ENCODE peak calls at places on chromosomes 4 and X, in nine cellular contexts. One of them, this sample, is unnamed.

GRCh38 chrX:119398974-119399771 is at the start of gene SLC25A43:
- DNase-seq in activated T-cell treated with anti-CD3 and anti-CD28 coated beads for 1 hour: peak
- DNase-seq in fibroblast of the conjunctiva: no peak
- DNase-seq in neural progenitor cell: peak
- DNase-seq in A549: peak
- DNase-seq in uterus: peak
- DNase-seq in globus pallidus: no peak
- DNase-seq in AML-193: no peak
- DNase-seq in T-helper 1 cell: peak
- DNase-seq in this sample: peak

GRCh38 chr4:22434895-22435294 is 81.0 kb downstream of the ADGRA3 start:
- DNase-seq in activated T-cell treated with anti-CD3 and anti-CD28 coated beads for 1 hour: no peak
- DNase-seq in fibroblast of the conjunctiva: peak
- DNase-seq in neural progenitor cell: peak
- DNase-seq in A549: no peak
- DNase-seq in uterus: no peak
- DNase-seq in globus pallidus: peak
- DNase-seq in AML-193: no peak
- DNase-seq in T-helper 1 cell: no peak
- DNase-seq in this sample: peak

GRCh38 chrX:153967536-153968214 is 3.9 kb downstream of the HCFC1 start:
- DNase-seq in activated T-cell treated with anti-CD3 and anti-CD28 coated beads for 1 hour: no peak
- DNase-seq in fibroblast of the conjunctiva: no peak
- DNase-seq in neural progenitor cell: no peak
- DNase-seq in A549: no peak
- DNase-seq in uterus: no peak
- DNase-seq in globus pallidus: no peak
- DNase-seq in AML-193: no peak
- DNase-seq in T-helper 1 cell: no peak
- DNase-seq in this sample: no peak

GRCh38 chrX:154046262-154046771 is 26.6 kb upstream of the IRAK1 start:
- DNase-seq in activated T-cell treated with anti-CD3 and anti-CD28 coated beads for 1 hour: no peak
- DNase-seq in fibroblast of the conjunctiva: peak
- DNase-seq in neural progenitor cell: peak
- DNase-seq in A549: peak
- DNase-seq in uterus: peak
- DNase-seq in globus pallidus: peak
- DNase-seq in AML-193: no peak
- DNase-seq in T-helper 1 cell: no peak
- DNase-seq in this sample: peak

GRCh38 chr4:124427095-124427767 is 285.3 kb downstream of the ANKRD50 start:
- DNase-seq in activated T-cell treated with anti-CD3 and anti-CD28 coated beads for 1 hour: no peak
- DNase-seq in fibroblast of the conjunctiva: no peak
- DNase-seq in neural progenitor cell: no peak
- DNase-seq in A549: no peak
- DNase-seq in uterus: peak
- DNase-seq in globus pallidus: no peak
- DNase-seq in AML-193: no peak
- DNase-seq in T-helper 1 cell: no peak
- DNase-seq in this sample: no peak

GRCh38 chr4:2333916-2334644 is 72.2 kb upstream of the MXD4 start:
- DNase-seq in activated T-cell treated with anti-CD3 and anti-CD28 coated beads for 1 hour: no peak
- DNase-seq in fibroblast of the conjunctiva: no peak
- DNase-seq in neural progenitor cell: no peak
- DNase-seq in A549: no peak
- DNase-seq in uterus: no peak
- DNase-seq in globus pallidus: no peak
- DNase-seq in AML-193: no peak
- DNase-seq in T-helper 1 cell: no peak
- DNase-seq in this sample: no peak

GRCh38 chr4:104967034-104967401 is 179.7 kb upstream of the TET2 start:
- DNase-seq in activated T-cell treated with anti-CD3 and anti-CD28 coated beads for 1 hour: no peak
- DNase-seq in fibroblast of the conjunctiva: no peak
- DNase-seq in neural progenitor cell: no peak
- DNase-seq in A549: no peak
- DNase-seq in uterus: no peak
- DNase-seq in globus pallidus: no peak
- DNase-seq in AML-193: no peak
- DNase-seq in T-helper 1 cell: no peak
- DNase-seq in this sample: no peak

GRCh38 chr4:98516042-98516440 is 142.4 kb downstream of the TSPAN5 start:
- DNase-seq in activated T-cell treated with anti-CD3 and anti-CD28 coated beads for 1 hour: no peak
- DNase-seq in fibroblast of the conjunctiva: no peak
- DNase-seq in neural progenitor cell: no peak
- DNase-seq in A549: peak
- DNase-seq in uterus: no peak
- DNase-seq in globus pallidus: no peak
- DNase-seq in AML-193: no peak
- DNase-seq in T-helper 1 cell: no peak
- DNase-seq in this sample: peak

GRCh38 chr4:134365852-134366251 is 164.3 kb upstream of the PABPC4L start:
- DNase-seq in activated T-cell treated with anti-CD3 and anti-CD28 coated beads for 1 hour: no peak
- DNase-seq in fibroblast of the conjunctiva: no peak
- DNase-seq in neural progenitor cell: no peak
- DNase-seq in A549: no peak
- DNase-seq in uterus: no peak
- DNase-seq in globus pallidus: no peak
- DNase-seq in AML-193: no peak
- DNase-seq in T-helper 1 cell: no peak
- DNase-seq in this sample: no peak

GRCh38 chrX:134572816-134573682 is 85.2 kb downstream of the PLAC1 start:
- DNase-seq in activated T-cell treated with anti-CD3 and anti-CD28 coated beads for 1 hour: no peak
- DNase-seq in fibroblast of the conjunctiva: no peak
- DNase-seq in neural progenitor cell: no peak
- DNase-seq in A549: peak
- DNase-seq in uterus: no peak
- DNase-seq in globus pallidus: no peak
- DNase-seq in AML-193: no peak
- DNase-seq in T-helper 1 cell: no peak
- DNase-seq in this sample: no peak

GRCh38 chr4:41670530-41670929 is 78.0 kb downstream of the PHOX2B start:
- DNase-seq in activated T-cell treated with anti-CD3 and anti-CD28 coated beads for 1 hour: no peak
- DNase-seq in fibroblast of the conjunctiva: no peak
- DNase-seq in neural progenitor cell: no peak
- DNase-seq in A549: no peak
- DNase-seq in uterus: no peak
- DNase-seq in globus pallidus: peak
- DNase-seq in AML-193: no peak
- DNase-seq in T-helper 1 cell: no peak
- DNase-seq in this sample: no peak

GRCh38 chr4:126960760-126961159 is 672.0 kb upstream of the INTU start:
- DNase-seq in activated T-cell treated with anti-CD3 and anti-CD28 coated beads for 1 hour: no peak
- DNase-seq in fibroblast of the conjunctiva: no peak
- DNase-seq in neural progenitor cell: no peak
- DNase-seq in A549: no peak
- DNase-seq in uterus: no peak
- DNase-seq in globus pallidus: no peak
- DNase-seq in AML-193: no peak
- DNase-seq in T-helper 1 cell: no peak
- DNase-seq in this sample: no peak

GRCh38 chrX:154592505-154592904 is 7.6 kb downstream of the CTAG1A start:
- DNase-seq in activated T-cell treated with anti-CD3 and anti-CD28 coated beads for 1 hour: no peak
- DNase-seq in fibroblast of the conjunctiva: no peak
- DNase-seq in neural progenitor cell: no peak
- DNase-seq in A549: no peak
- DNase-seq in uterus: no peak
- DNase-seq in globus pallidus: no peak
- DNase-seq in AML-193: no peak
- DNase-seq in T-helper 1 cell: no peak
- DNase-seq in this sample: no peak

GRCh38 chr4:105594094-105595010 is 41.9 kb downstream of the ARHGEF38 start:
- DNase-seq in activated T-cell treated with anti-CD3 and anti-CD28 coated beads for 1 hour: no peak
- DNase-seq in fibroblast of the conjunctiva: no peak
- DNase-seq in neural progenitor cell: no peak
- DNase-seq in A549: no peak
- DNase-seq in uterus: no peak
- DNase-seq in globus pallidus: no peak
- DNase-seq in AML-193: no peak
- DNase-seq in T-helper 1 cell: no peak
- DNase-seq in this sample: no peak

GRCh38 chrX:15055146-15055930 is 182.1 kb downstream of the MOSPD2 start:
- DNase-seq in activated T-cell treated with anti-CD3 and anti-CD28 coated beads for 1 hour: no peak
- DNase-seq in fibroblast of the conjunctiva: no peak
- DNase-seq in neural progenitor cell: no peak
- DNase-seq in A549: no peak
- DNase-seq in uterus: no peak
- DNase-seq in globus pallidus: no peak
- DNase-seq in AML-193: no peak
- DNase-seq in T-helper 1 cell: no peak
- DNase-seq in this sample: peak

GRCh38 chr4:18935956-18936355 is 914.4 kb upstream of the LCORL start:
- DNase-seq in activated T-cell treated with anti-CD3 and anti-CD28 coated beads for 1 hour: no peak
- DNase-seq in fibroblast of the conjunctiva: no peak
- DNase-seq in neural progenitor cell: peak
- DNase-seq in A549: no peak
- DNase-seq in uterus: no peak
- DNase-seq in globus pallidus: no peak
- DNase-seq in AML-193: no peak
- DNase-seq in T-helper 1 cell: no peak
- DNase-seq in this sample: no peak

GRCh38 chrX:30831082-30831481 is 58.0 kb downstream of the TAB3 start:
- DNase-seq in activated T-cell treated with anti-CD3 and anti-CD28 coated beads for 1 hour: no peak
- DNase-seq in fibroblast of the conjunctiva: no peak
- DNase-seq in neural progenitor cell: peak
- DNase-seq in A549: no peak
- DNase-seq in uterus: no peak
- DNase-seq in globus pallidus: no peak
- DNase-seq in AML-193: no peak
- DNase-seq in T-helper 1 cell: no peak
- DNase-seq in this sample: no peak

GRCh38 chrX:46642145-46642544 is 68.6 kb downstream of the CHST7 start:
- DNase-seq in activated T-cell treated with anti-CD3 and anti-CD28 coated beads for 1 hour: no peak
- DNase-seq in fibroblast of the conjunctiva: no peak
- DNase-seq in neural progenitor cell: peak
- DNase-seq in A549: peak
- DNase-seq in uterus: no peak
- DNase-seq in globus pallidus: peak
- DNase-seq in AML-193: peak
- DNase-seq in T-helper 1 cell: no peak
- DNase-seq in this sample: peak

GRCh38 chr4:128166982-128167381 is 105.9 kb downstream of the LARP1B start:
- DNase-seq in activated T-cell treated with anti-CD3 and anti-CD28 coated beads for 1 hour: no peak
- DNase-seq in fibroblast of the conjunctiva: no peak
- DNase-seq in neural progenitor cell: no peak
- DNase-seq in A549: no peak
- DNase-seq in uterus: no peak
- DNase-seq in globus pallidus: no peak
- DNase-seq in AML-193: no peak
- DNase-seq in T-helper 1 cell: no peak
- DNase-seq in this sample: no peak

GRCh38 chr4:98673978-98674377 is 15.6 kb upstream of the TSPAN5 start:
- DNase-seq in activated T-cell treated with anti-CD3 and anti-CD28 coated beads for 1 hour: no peak
- DNase-seq in fibroblast of the conjunctiva: no peak
- DNase-seq in neural progenitor cell: no peak
- DNase-seq in A549: no peak
- DNase-seq in uterus: no peak
- DNase-seq in globus pallidus: no peak
- DNase-seq in AML-193: no peak
- DNase-seq in T-helper 1 cell: no peak
- DNase-seq in this sample: no peak